ENCODE peak calls at places on chromosomes 1 and 21, in seven cellular contexts. D is dorsolateral prefrontal cortex; L is nephron progenitor cell; M is fibroblast of lung; G is effector memory CD4-positive, alpha-beta T cell; J is cardiac fibroblast; R is breast epithelium. F is an unnamed sample.

GRCh38 chr1:206472454-206472853 is 2.2 kb downstream of the IKBKE start:
- DNase-seq in R (no peak), J (peak; percentile 70), M (peak; percentile 86), D (no peak), L (peak; percentile 74), G (no peak), F (no peak)

GRCh38 chr21:38915546-38915945 is 109.8 kb downstream of the ETS2 start:
- DNase-seq in L (no peak), J (no peak), G (no peak), D (no peak), R (no peak), M (no peak), F (no peak)

GRCh38 chr1:212317916-212318315 is 32.7 kb downstream of the PPP2R5A start:
- DNase-seq in D (no peak), J (no peak), M (no peak), R (no peak), G (no peak), L (no peak), F (no peak)

GRCh38 chr1:205772607-205773032 is 2.7 kb downstream of the RAB29 start:
- DNase-seq in G (no peak), J (no peak), M (no peak), D (no peak), R (no peak), L (no peak), F (no peak)

GRCh38 chr1:8031176-8031785 is 5.2 kb upstream of the ERRFI1 start:
- DNase-seq in D (no peak), M (no peak), L (no peak), G (no peak), J (peak; percentile 84), R (no peak), F (peak; percentile 26)

GRCh38 chr21:30580132-30580531 is 10.1 kb downstream of the KRTAP22-2 start:
- DNase-seq in D (no peak), M (no peak), J (no peak), R (no peak), L (no peak), G (no peak), F (no peak)

GRCh38 chr1:230248876-230249275 is 177.3 kb downstream of the PGBD5 start:
- DNase-seq in L (no peak), R (no peak), M (no peak), G (no peak), D (no peak), J (no peak), F (no peak)

GRCh38 chr21:45151484-45152115 is 77.2 kb downstream of the ADARB1 start:
- DNase-seq in D (no peak), J (peak; percentile 14), R (peak; percentile 44), M (no peak), G (no peak), L (no peak), F (no peak)

GRCh38 chr1:204493882-204494280 is 724 bp downstream of the PIK3C2B start:
- DNase-seq in J (peak; percentile 12), D (peak; percentile 66), R (no peak), G (peak; percentile 40), M (peak; percentile 56), L (peak; percentile 45), F (peak; percentile 38)

GRCh38 chr21:38729745-38730401 is 75.9 kb upstream of the ETS2 start:
- DNase-seq in R (peak; percentile 28), M (peak; percentile 80), L (no peak), D (no peak), J (peak; percentile 34), G (no peak), F (no peak)

GRCh38 chr1:68168545-68169065 is 63.7 kb downstream of the WLS start:
- DNase-seq in L (no peak), M (peak; percentile 65), D (no peak), G (no peak), R (peak; percentile 43), J (peak; percentile 22), F (no peak)

GRCh38 chr1:7770620-7770938 is 517 bp upstream of the VAMP3 start:
- DNase-seq in D (no peak), M (no peak), J (no peak), L (no peak), G (no peak), R (no peak), F (no peak)

GRCh38 chr1:27448982-27449381 is 41.0 kb downstream of the WASF2 start:
- DNase-seq in M (no peak), D (no peak), G (no peak), L (no peak), R (no peak), J (no peak), F (no peak)

GRCh38 chr21:41979751-41980369 is 26.0 kb upstream of the C2CD2 start:
- DNase-seq in J (no peak), L (no peak), M (no peak), R (peak; percentile 11), G (no peak), D (no peak), F (no peak)

GRCh38 chr1:19356266-19356665 is 44.1 kb downstream of the SLC66A1 start:
- DNase-seq in G (no peak), D (no peak), M (no peak), L (no peak), J (no peak), R (no peak), F (no peak)

GRCh38 chr1:244074559-244075171 is 23.6 kb downstream of the ZBTB18 start:
- DNase-seq in J (no peak), G (peak; percentile 45), R (no peak), D (no peak), L (no peak), M (no peak), F (peak; percentile 86)

GRCh38 chr21:21286170-21286798 is 288.1 kb downstream of the NCAM2 start:
- DNase-seq in J (no peak), G (no peak), D (no peak), L (no peak), R (no peak), M (no peak), F (no peak)

GRCh38 chr1:91120421-91120820 is 98.6 kb upstream of the ZNF644 start:
- DNase-seq in G (no peak), D (no peak), J (no peak), M (no peak), R (peak; percentile 40), L (no peak), F (no peak)

GRCh38 chr21:32535616-32536015 is 49.7 kb downstream of the TCP10L start:
- DNase-seq in M (no peak), G (no peak), L (no peak), D (no peak), R (no peak), J (no peak), F (no peak)

GRCh38 chr1:203744008-203744972 is 20.7 kb upstream of the LAX1 start:
- DNase-seq in D (peak; percentile 23), M (peak; percentile 50), G (peak; percentile 18), L (no peak), J (peak; percentile 17), R (peak; percentile 80), F (peak; percentile 24)

GRCh38 chr1:236063919-236064673 is 794 bp downstream of the NID1 start:
- DNase-seq in G (no peak), M (peak; percentile 68), J (peak; percentile 66), D (peak; percentile 10), R (peak; percentile 26), L (peak; percentile 61), F (peak; percentile 4)

GRCh38 chr1:65148548-65149390 is 766 bp downstream of the AK4 start:
- DNase-seq in G (no peak), J (peak; percentile 66), D (peak; percentile 44), R (peak; percentile 44), M (peak; percentile 23), L (peak; percentile 63), F (no peak)

GRCh38 chr1:153217212-153217611 is at the start of gene PRR9:
- DNase-seq in D (no peak), M (peak; percentile 10), L (no peak), J (no peak), R (no peak), G (no peak), F (no peak)

GRCh38 chr1:36207339-36207738 is 16.9 kb upstream of the THRAP3 start:
- DNase-seq in G (no peak), D (no peak), R (peak; percentile 88), L (no peak), J (peak; percentile 49), M (peak; percentile 84), F (no peak)